ENCODE peak calls at places on chromosome 17, in five cellular contexts. I is heart left ventricle, R is esophagus muscularis mucosa, F is IMR-90, B is endothelial cell of umbilical vein. Q is an unnamed sample. For H3K36me3, the result is how much of the 10 kb centered on the place peaks cover.

GRCh38 chr17:21125862-21126261 is 902 bp upstream of the DHRS7B start:
- DNase-seq in R (no peak), I (no peak), B (peak), F (no peak), Q (no peak)

GRCh38 chr17:70295732-70296131 is 126.4 kb downstream of the KCNJ2 start:
- DNase-seq in I (no peak), B (no peak), R (no peak), F (no peak), Q (no peak)

GRCh38 chr17:69466905-69467630 is 52.6 kb downstream of the MAP2K6 start:
- DNase-seq in B (peak), I (no peak), F (peak), R (no peak), Q (peak)

GRCh38 chr17:81432873-81433451 is 37.7 kb downstream of the BAHCC1 start:
- DNase-seq in I (no peak), F (no peak), B (no peak), R (no peak), Q (no peak)

GRCh38 chr17:78416311-78416711 is 37.9 kb downstream of the PGS1 start:
- DNase-seq in R (no peak), B (peak), I (no peak), F (peak), Q (no peak)

GRCh38 chr17:4220655-4221054 is 43.1 kb downstream of the ANKFY1 start:
- DNase-seq in F (peak), I (no peak), R (peak), B (no peak), Q (no peak)

GRCh38 chr17:21119247-21119944 is 7.4 kb upstream of the DHRS7B start:
- DNase-seq in B (peak), F (peak), I (peak), R (no peak), Q (peak)

GRCh38 chr17:16936536-16937310 is 35.2 kb downstream of the TNFRSF13B start:
- DNase-seq in F (no peak), B (no peak), I (no peak), R (no peak), Q (no peak)

GRCh38 chr17:74987909-74988711 is 678 bp downstream of the CDR2L start:
- DNase-seq in I (peak), B (peak), F (peak), R (peak), Q (peak)

GRCh38 chr17:81713004-81713555 is 996 bp downstream of the SLC25A10 start:
- DNase-seq in R (no peak), I (no peak), F (no peak), B (no peak), Q (no peak)

GRCh38 chr17:17561408-17562144 is 29.9 kb downstream of the PEMT start:
- DNase-seq in R (no peak), F (no peak), I (no peak), B (peak), Q (peak)

GRCh38 chr17:3904486-3904885 is 11.6 kb upstream of the CAMKK1 start:
- DNase-seq in B (no peak), F (no peak), R (no peak), I (no peak), Q (no peak)

GRCh38 chr17:17096438-17097178 is 54.4 kb downstream of the MPRIP start:
- DNase-seq in F (peak), I (peak), R (no peak), B (no peak), Q (no peak)

GRCh38 chr17:32341141-32341856 is 674 bp downstream of the C17orf75 start:
- DNase-seq in I (no peak), F (no peak), R (no peak), B (peak), Q (peak)

GRCh38 chr17:75181608-75182318 is 996 bp downstream of the SUMO2 start:
- DNase-seq in I (no peak), B (peak), R (no peak), F (no peak), Q (no peak)

GRCh38 chr17:45437461-45438283 is 5.0 kb upstream of the ARHGAP27 start:
- DNase-seq in F (no peak), B (no peak), R (no peak), I (no peak), Q (no peak)

GRCh38 chr17:4751925-4752324 is 12.2 kb upstream of the CXCL16 start:
- DNase-seq in I (no peak), F (no peak), R (no peak), B (peak), Q (no peak)

GRCh38 chr17:17028059-17028877 is 14.0 kb upstream of the MPRIP start:
- DNase-seq in I (no peak), B (no peak), F (peak), R (no peak), Q (peak)

GRCh38 chr17:54982399-54982798 is 13.8 kb downstream of the STXBP4 start:
- DNase-seq in B (peak), F (peak), R (no peak), I (no peak), Q (no peak)

GRCh38 chr17:21039839-21040575 is 2.8 kb downstream of the USP22 start:
- DNase-seq in F (peak), I (no peak), R (no peak), B (peak), Q (peak)

GRCh38 chr17:31323551-31323950 is 2.1 kb upstream of the EVI2A start:
- DNase-seq in I (no peak), F (no peak), R (no peak), B (no peak), Q (no peak)

GRCh38 chr17:17919169-17920107 is 52.8 kb downstream of the TOM1L2 start:
- DNase-seq in B (peak), R (peak), I (peak), F (peak), Q (peak)

GRCh38 chr17:74452027-74452840 is 14.2 kb upstream of the CD300A start:
- DNase-seq in F (no peak), B (no peak), R (no peak), I (peak), Q (peak)

GRCh38 chr17:83080641-83081560 is 1.5 kb downstream of the METRNL start:
- DNase-seq in F (peak), R (no peak), I (peak), B (no peak), Q (no peak)

GRCh38 chr17:21001111-21001812 is 41.5 kb downstream of the USP22 start:
- DNase-seq in R (no peak), B (no peak), I (no peak), F (no peak), Q (no peak)

GRCh38 chr17:4852504-4853075 is 19.4 kb downstream of the MINK1 start:
- DNase-seq in R (no peak), I (no peak), F (peak), B (peak), Q (peak)

GRCh38 chr17:4354862-4355514 is 11.5 kb downstream of the UBE2G1 start:
- DNase-seq in I (no peak), B (no peak), F (no peak), R (no peak), Q (no peak)

GRCh38 chr17:76419576-76420245 is 33.2 kb downstream of the UBE2O start:
- DNase-seq in F (no peak), R (no peak), B (no peak), I (no peak), Q (no peak)

GRCh38 chr17:76420356-76421053 is 32.4 kb downstream of the UBE2O start:
- DNase-seq in R (no peak), B (no peak), F (no peak), I (no peak), Q (no peak)

GRCh38 chr17:76421054-76421427 is 31.9 kb downstream of the UBE2O start:
- DNase-seq in F (no peak), I (no peak), B (no peak), R (no peak), Q (no peak)

GRCh38 chr17:76422406-76422805 is 30.5 kb downstream of the UBE2O start:
- DNase-seq in R (no peak), I (no peak), F (no peak), B (no peak), Q (no peak)

GRCh38 chr17:76422860-76423259 is 30.1 kb downstream of the UBE2O start:
- DNase-seq in F (no peak), I (no peak), B (no peak), R (no peak), Q (no peak)
- TF ChIP-seq CTCF in F (no peak), I (no peak), B (no peak), R (no peak), Q (no peak)

GRCh38 chr17:36501351-36501750 is 14.9 kb downstream of the ZNHIT3 start:
- DNase-seq in R (no peak), I (no peak), F (no peak), B (no peak), Q (no peak)

GRCh38 chr17:36498560-36499300 is 12.2 kb downstream of the ZNHIT3 start:
- DNase-seq in R (no peak), I (no peak), B (no peak), F (no peak), Q (no peak)

GRCh38 chr17:36498155-36498554 is 11.7 kb downstream of the ZNHIT3 start:
- DNase-seq in F (no peak), B (no peak), I (no peak), R (no peak), Q (no peak)

GRCh38 chr17:36501963-36502362 is 15.5 kb downstream of the ZNHIT3 start:
- DNase-seq in R (no peak), I (no peak), B (no peak), F (no peak), Q (no peak)

DNA sequence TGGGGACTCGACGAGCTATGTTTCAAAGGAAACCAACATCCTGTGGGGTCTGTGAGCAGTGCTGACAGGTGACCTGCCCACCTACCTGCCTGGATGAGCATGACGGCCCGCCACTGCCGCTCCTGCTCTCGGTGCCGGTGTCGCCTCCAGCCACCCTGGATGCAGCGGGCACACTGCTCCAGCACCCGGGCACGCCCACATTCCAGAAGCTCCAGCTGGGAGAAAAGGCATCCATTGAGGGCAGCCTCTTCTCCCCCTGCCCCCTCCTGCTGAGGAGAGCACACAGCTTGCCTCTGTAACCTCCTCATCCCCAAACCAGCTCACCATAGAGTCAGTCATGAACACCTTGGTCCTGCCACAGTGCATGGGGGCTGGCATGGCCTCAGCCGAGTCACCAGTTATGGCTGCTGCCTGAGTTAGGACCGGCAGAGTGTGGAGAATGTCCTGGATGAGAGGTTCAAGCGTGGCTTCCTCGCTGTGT is 14.3 kb downstream of the ZNHIT3 start:
- DNase-seq in R (no peak), F (no peak), I (no peak), B (no peak), Q (no peak)
- H3K36me3 ChIP-seq in R (half or more), F (half or more), I (half or more), B (under half), Q (under half)

GRCh38 chr17:7562208-7562605 is 488 bp downstream of the SENP3 start:
- DNase-seq in I (no peak), B (no peak), F (no peak), R (no peak), Q (no peak)

GRCh38 chr17:7560172-7561027 is 1.3 kb upstream of the SENP3 start:
- DNase-seq in B (peak), R (no peak), F (peak), I (peak), Q (peak)

GRCh38 chr17:7561589-7562207 is at the start of gene SENP3:
- DNase-seq in R (peak), B (peak), I (peak), F (peak), Q (peak)

GRCh38 chr17:7561028-7561575 is 617 bp upstream of the SENP3 start:
- DNase-seq in R (peak), F (peak), B (peak), I (peak), Q (peak)

GRCh38 chr17:7563115-7563869 is 1.6 kb downstream of the SENP3 start:
- DNase-seq in B (no peak), R (no peak), F (no peak), I (no peak), Q (no peak)
- TF ChIP-seq CTCF in B (no peak), R (no peak), F (no peak), I (no peak), Q (no peak)

GRCh38 chr17:28330671-28331070 is 4.6 kb downstream of the IFT20 start:
- DNase-seq in B (no peak), I (no peak), F (no peak), R (no peak), Q (no peak)
- H3K36me3 ChIP-seq in B (under half), I (half or more), F (under half), R (half or more), Q (under half)

DNA sequence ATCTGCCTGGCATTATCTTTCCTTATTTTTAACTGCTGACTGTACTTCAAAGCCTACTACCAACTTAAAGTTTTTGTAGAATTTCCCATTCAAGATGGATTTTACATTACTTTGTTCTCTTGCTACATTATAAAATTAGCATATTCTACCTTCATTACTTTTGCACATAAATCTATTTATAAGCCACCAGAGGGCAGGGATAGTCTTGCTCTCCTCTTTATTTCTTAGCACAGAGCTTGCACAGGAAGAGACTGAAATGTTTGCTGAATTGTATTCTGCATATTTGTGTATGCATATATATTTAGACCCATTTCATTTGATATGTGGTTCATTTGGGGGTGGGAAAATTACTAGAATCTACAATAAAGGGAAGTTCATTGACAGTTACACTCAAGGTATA is 108.0 kb downstream of the SKAP1 start:
- DNase-seq in I (no peak), F (peak), B (no peak), R (no peak), Q (peak)
- TF ChIP-seq CTCF in I (peak), F (peak), B (peak), R (no peak), Q (no peak)

GRCh38 chr17:80379348-80379747 is 35.6 kb upstream of the ENDOV start:
- DNase-seq in I (no peak), R (no peak), B (no peak), F (no peak), Q (no peak)
- H3K36me3 ChIP-seq in I (half or more), R (half or more), B (half or more), F (half or more), Q (under half)

GRCh38 chr17:44219126-44219635 is 294 bp downstream of the UBTF start:
- DNase-seq in R (no peak), B (peak), F (peak), I (peak), Q (peak)
- TF ChIP-seq CTCF in R (peak), B (peak), F (peak), I (peak), Q (peak)

GRCh38 chr17:34996422-34997029 is 16.2 kb downstream of the LIG3 start:
- DNase-seq in R (no peak), F (no peak), I (no peak), B (no peak), Q (no peak)

GRCh38 chr17:34997355-34997862 is 17.1 kb downstream of the LIG3 start:
- DNase-seq in I (no peak), R (no peak), B (peak), F (peak), Q (no peak)

GRCh38 chr17:35001549-35001948 is 21.2 kb downstream of the LIG3 start:
- DNase-seq in B (peak), F (peak), R (no peak), I (no peak), Q (no peak)

GRCh38 chr17:34998205-34998604 is 17.9 kb downstream of the LIG3 start:
- DNase-seq in R (peak), I (peak), F (peak), B (peak), Q (peak)

DNA sequence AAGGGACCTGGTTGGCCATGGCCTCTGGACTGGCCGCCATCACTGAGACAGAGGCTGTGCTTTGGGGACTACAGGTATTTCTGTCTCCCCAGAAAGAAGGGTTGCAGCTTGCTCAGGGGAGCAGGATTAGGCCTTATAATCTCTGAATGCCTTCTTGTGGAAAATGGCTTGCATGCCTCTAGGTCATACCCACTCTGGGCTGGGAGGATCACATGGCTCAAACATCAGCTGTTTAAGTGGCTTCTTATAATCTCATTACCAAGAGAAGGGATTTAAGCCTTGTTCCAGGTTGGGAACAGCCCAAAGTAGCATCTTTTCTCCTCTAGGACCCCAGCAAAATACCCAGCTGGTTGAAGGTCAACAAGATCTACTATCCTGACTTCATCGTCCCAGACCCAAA is 19.1 kb downstream of the LIG3 start:
- DNase-seq in R (no peak), B (no peak), F (no peak), I (no peak), Q (no peak)
- H3K36me3 ChIP-seq in R (half or more), B (under half), F (half or more), I (half or more), Q (under half)

DNA sequence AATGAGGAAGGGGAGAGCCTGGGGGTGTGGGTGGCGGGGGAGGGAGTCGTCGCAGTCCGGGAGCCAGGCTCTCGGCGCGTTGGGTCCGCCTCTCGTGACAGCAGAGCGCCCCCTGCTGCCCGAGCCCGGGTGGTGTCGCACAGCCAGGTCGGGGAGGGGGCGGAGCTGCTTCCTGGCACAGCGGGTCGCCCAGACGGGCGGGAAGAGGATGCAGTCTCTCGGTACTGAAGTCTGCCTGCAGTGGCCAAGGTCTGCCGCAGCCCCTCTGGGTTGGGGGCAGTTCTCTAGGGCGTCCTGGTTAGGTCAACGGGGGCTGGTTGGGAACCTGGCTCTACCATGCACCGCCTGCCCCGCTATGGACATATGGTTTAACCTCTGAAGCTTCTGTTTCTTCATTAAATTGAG is 38.2 kb upstream of the CCDC182 start:
- DNase-seq in R (no peak), F (peak), B (peak), I (peak), Q (peak)
- TF ChIP-seq CTCF in R (peak), F (peak), B (peak), I (peak), Q (peak)

Q was measured in bronchial epithelial cell.